ENCODE peak calls at places on chromosomes 12 and 14, in nine cellular contexts. O is CD8-positive, alpha-beta T cell; F is mesothelial cell of epicardium; P is HCT116; K is gastrocnemius medialis; T is transverse colon; G is fibroblast of lung; S is PC-9; N is CD4-positive, alpha-beta T cell. R is an unnamed sample.

GRCh38 chr12:127162902-127163301 is 1104.1 kb upstream of the TMEM132C start:
- DNase-seq in S (peak; percentile 33), N (peak; percentile 25), G (peak; percentile 46), K (no peak), T (no peak), O (peak; percentile 35), F (no peak), P (no peak), R (peak; percentile 46)

GRCh38 chr14:65079788-65080187 is 22.5 kb downstream of the MAX start:
- DNase-seq in F (no peak), O (no peak), K (no peak), N (no peak), P (no peak), S (no peak), T (no peak), G (no peak), R (no peak)

GRCh38 chr12:25788707-25789106 is 169.8 kb upstream of the RASSF8 start:
- DNase-seq in K (no peak), O (no peak), G (no peak), T (no peak), N (no peak), S (no peak), P (no peak), F (no peak), R (no peak)

GRCh38 chr12:97063292-97063935 is 156.4 kb downstream of the NEDD1 start:
- DNase-seq in N (no peak), S (no peak), P (no peak), G (no peak), T (no peak), O (no peak), F (no peak), K (no peak), R (no peak)

GRCh38 chr12:110245278-110245868 is 35.7 kb upstream of the ATP2A2 start:
- DNase-seq in K (no peak), T (peak; percentile 81), G (no peak), O (peak; percentile 49), P (no peak), F (no peak), S (no peak), N (peak; percentile 43), R (no peak)

GRCh38 chr12:94783862-94784261 is 133.5 kb upstream of the TMCC3 start:
- DNase-seq in F (no peak), S (no peak), T (no peak), P (no peak), N (no peak), G (peak; percentile 50), K (no peak), O (no peak), R (peak; percentile 5)

GRCh38 chr12:116319851-116320621 is 42.5 kb upstream of the MED13L start:
- DNase-seq in P (no peak), O (no peak), S (no peak), F (no peak), G (peak; percentile 93), T (peak; percentile 53), N (no peak), K (peak; percentile 84), R (peak; percentile 72)

GRCh38 chr14:52950410-52950897 is 396 bp downstream of the FERMT2 start:
- DNase-seq in G (peak; percentile 50), N (peak; percentile 10), P (no peak), K (no peak), O (peak; percentile 14), F (peak; percentile 75), S (peak; percentile 41), T (peak; percentile 38), R (peak; percentile 30)

GRCh38 chr12:31325877-31326631 is at the start of gene SINHCAF:
- DNase-seq in G (peak; percentile 98), F (peak; percentile 99), S (peak; percentile 100), P (peak; percentile 96), N (peak; percentile 99), O (peak; percentile 99), T (peak; percentile 100), K (peak; percentile 98), R (peak; percentile 95)

GRCh38 chr12:62977419-62977818 is 42.5 kb upstream of the PPM1H start:
- DNase-seq in S (no peak), N (no peak), K (no peak), O (no peak), G (no peak), F (no peak), T (peak; percentile 34), P (peak; percentile 8), R (no peak)

GRCh38 chr14:49897965-49898364 is 5.1 kb downstream of the ARF6 start:
- DNase-seq in T (no peak), O (no peak), F (no peak), P (no peak), S (no peak), N (no peak), G (no peak), K (no peak), R (no peak)

GRCh38 chr14:75711796-75712211 is 50.8 kb downstream of the TTLL5 start:
- DNase-seq in T (peak; percentile 13), N (no peak), O (no peak), P (peak; percentile 34), G (peak; percentile 82), F (peak; percentile 65), S (peak; percentile 88), K (peak; percentile 87), R (peak; percentile 94)

GRCh38 chr12:117069126-117069788 is 30.0 kb downstream of the TESC start:
- DNase-seq in P (no peak), O (no peak), G (no peak), S (no peak), K (no peak), T (no peak), N (no peak), F (no peak), R (no peak)

GRCh38 chr12:117208811-117209455 is 18.7 kb upstream of the FBXO21 start:
- DNase-seq in F (no peak), T (no peak), G (no peak), S (no peak), N (no peak), O (no peak), P (no peak), K (no peak), R (no peak)

GRCh38 chr12:54926246-54926645 is 58.3 kb downstream of the TESPA1 start:
- DNase-seq in T (no peak), K (no peak), O (no peak), N (no peak), P (no peak), S (no peak), G (no peak), F (no peak), R (no peak)

GRCh38 chr14:55847766-55848165 is 267.8 kb downstream of the KTN1 start:
- DNase-seq in O (no peak), G (peak; percentile 38), K (no peak), S (no peak), F (no peak), P (no peak), N (no peak), T (no peak), R (no peak)

DNA sequence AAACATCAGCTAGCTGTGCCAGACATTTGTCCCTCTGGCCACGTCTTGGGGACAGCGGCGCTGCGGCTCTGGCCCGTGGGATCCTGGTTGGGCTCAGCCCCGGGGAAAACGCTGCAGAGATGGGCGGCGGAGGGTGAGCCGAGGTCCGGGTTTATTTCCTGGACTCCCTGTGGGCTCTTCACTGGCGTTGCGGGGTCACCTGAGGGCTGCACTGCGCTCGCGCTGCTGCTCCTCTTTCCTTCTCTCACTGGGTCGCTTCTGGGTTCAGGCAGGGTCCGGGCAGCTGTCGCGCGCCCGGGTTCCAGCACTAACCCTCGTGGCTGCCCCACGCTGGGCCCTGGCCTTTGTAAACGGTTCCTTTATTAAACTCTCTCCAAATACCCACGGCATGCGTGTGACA is 35.6 kb downstream of the NFKBIA start:
- DNase-seq in N (no peak), F (no peak), T (no peak), S (no peak), G (no peak), K (no peak), O (no peak), P (no peak), R (no peak)
- TF ChIP-seq CTCF in N (no peak), F (no peak), T (no peak), S (no peak), G (no peak), K (no peak), O (no peak), P (no peak), R (no peak)

DNA sequence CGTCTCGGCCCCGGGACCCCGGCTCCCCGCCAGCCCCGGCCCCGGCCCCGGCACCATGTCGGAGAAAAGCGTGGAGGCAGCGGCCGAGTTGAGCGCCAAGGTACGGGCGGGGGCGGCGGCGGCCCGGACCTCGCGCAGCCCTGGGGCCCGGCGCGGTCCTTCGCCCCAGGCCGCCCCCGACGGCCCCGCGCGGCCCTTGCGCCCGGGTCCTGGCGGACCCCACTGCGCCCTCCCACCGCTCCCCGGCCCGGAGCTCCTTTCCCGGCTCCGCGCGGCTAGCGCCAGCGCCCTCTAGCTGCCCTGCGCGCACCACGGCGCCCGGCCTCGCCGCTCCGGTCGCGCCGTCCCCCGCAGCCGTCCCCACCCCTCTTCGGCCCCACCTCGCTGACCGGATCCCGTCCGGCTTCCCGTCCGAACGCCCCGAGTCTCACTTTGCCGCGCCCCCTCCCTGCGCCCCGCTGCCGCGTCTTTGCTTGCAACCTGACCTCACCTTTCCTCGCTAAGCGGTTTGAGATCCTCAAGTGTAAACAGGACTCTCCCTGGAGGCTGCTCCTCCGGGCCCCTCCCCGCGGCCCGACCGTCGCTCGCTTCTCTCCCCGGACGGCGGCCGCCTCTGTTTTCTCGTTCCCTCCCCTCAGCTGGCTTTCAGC is 613 bp downstream of the PTMS start:
- DNase-seq in G (peak; percentile 67), N (peak; percentile 38), O (peak; percentile 58), F (peak; percentile 80), K (peak; percentile 59), S (peak; percentile 95), T (peak; percentile 83), P (no peak), R (peak; percentile 57)
- TF ChIP-seq CTCF in G (peak; percentile 32), N (peak; percentile 38), O (peak; percentile 37), F (peak; percentile 35), K (peak; percentile 67), S (peak; percentile 66), T (peak; percentile 24), P (no peak), R (peak; percentile 68)

GRCh38 chr12:13000935-13001724 is 1.1 kb upstream of the HEBP1 start:
- DNase-seq in K (no peak), N (peak; percentile 23), T (peak; percentile 46), S (peak; percentile 60), G (peak; percentile 48), P (peak; percentile 18), O (peak; percentile 36), F (peak; percentile 71), R (peak; percentile 54)
- TF ChIP-seq CTCF in K (no peak), N (peak; percentile 20), T (no peak), S (peak; percentile 42), G (peak; percentile 10), P (peak; percentile 18), O (no peak), F (no peak), R (peak; percentile 28)

DNA sequence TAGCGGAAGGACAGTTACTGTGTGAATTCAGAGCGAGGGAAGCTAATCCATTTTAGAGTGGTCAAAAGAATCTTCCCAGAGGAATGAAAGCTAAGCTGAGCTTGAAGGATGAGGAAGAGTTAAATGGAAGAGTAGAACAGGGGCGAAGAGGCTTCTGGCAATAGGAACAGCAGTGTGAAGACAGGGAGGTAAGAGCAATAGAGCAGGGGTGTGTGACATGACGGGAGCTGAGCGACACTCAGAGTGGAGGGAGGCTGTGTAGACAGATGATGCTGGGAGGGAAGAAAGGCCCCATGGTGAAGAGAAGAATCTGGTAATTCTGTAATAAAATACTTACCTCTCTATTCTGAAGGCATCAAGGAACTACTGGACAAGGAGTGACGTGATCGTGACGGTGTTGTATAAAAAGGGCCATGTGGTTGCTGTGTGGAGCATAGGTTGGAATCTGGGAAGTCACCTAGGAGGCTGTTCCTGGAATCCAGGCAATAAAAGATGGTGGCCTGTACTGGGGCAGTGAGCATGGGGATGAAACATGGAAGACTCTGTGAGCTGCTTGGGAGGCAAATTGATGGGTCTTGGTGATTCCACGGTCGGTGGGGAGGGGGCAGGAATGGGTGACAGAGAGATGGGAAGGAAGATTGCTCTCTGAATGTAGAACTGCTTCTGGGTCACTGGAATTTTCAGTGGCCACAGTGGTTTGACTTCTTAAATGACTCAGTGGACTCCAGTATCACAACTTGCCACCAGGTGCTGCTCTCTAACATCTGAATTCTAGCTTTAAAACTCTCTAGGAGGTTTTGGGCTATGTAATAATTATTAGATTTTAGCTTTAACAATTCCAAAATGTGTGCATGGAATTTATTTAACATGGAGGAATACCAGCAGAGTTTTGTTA is 164.1 kb downstream of the ATP23 start:
- DNase-seq in S (no peak), T (no peak), O (no peak), K (no peak), F (no peak), P (no peak), N (no peak), G (peak; percentile 31), R (no peak)
- TF ChIP-seq CTCF in S (peak; percentile 39), T (no peak), O (no peak), K (no peak), F (no peak), P (no peak), N (no peak), G (peak; percentile 49), R (no peak)